ENCODE peak calls at places on chromosomes 16 and 17, in eight cellular contexts. E is psoas muscle; X is right lobe of liver; T is small intestine; D is body of pancreas; R is effector memory CD4-positive, alpha-beta T cell; V is CD4-positive, alpha-beta T cell; W is uterus. G is an unnamed sample.

GRCh38 chr16:85838876-85839585 is 39.5 kb downstream of the COX4I1 start:
- DNase-seq in E (no peak), X (peak), T (no peak), D (no peak), R (no peak), V (no peak), W (no peak), G (no peak)

GRCh38 chr17:31488264-31488981 is 96.9 kb downstream of the RAB11FIP4 start:
- DNase-seq in E (peak), X (peak), T (peak), D (peak), R (no peak), V (no peak), W (no peak), G (peak)

GRCh38 chr17:80782536-80783427 is 208.9 kb upstream of the CHMP6 start:
- DNase-seq in E (no peak), X (no peak), T (peak), D (no peak), R (peak), V (peak), W (no peak), G (no peak)

GRCh38 chr17:9783012-9783411 is 8.4 kb downstream of the DHRS7C start:
- DNase-seq in E (no peak), X (no peak), T (no peak), D (no peak), R (no peak), V (no peak), W (no peak), G (no peak)

GRCh38 chr16:78478267-78478821 is 378.9 kb downstream of the WWOX start:
- DNase-seq in E (no peak), X (no peak), T (no peak), D (no peak), R (no peak), V (peak), W (no peak), G (no peak)

GRCh38 chr16:86918637-86919036 is 340.3 kb downstream of the FOXL1 start:
- DNase-seq in E (no peak), X (no peak), T (peak), D (no peak), R (no peak), V (no peak), W (no peak), G (no peak)

GRCh38 chr16:67672739-67673662 is 6.4 kb downstream of the C16orf86 start:
- DNase-seq in E (peak), X (peak), T (peak), D (peak), R (peak), V (peak), W (no peak), G (peak)

GRCh38 chr16:54116126-54116525 is 170.5 kb downstream of the IRX3 start:
- DNase-seq in E (no peak), X (no peak), T (no peak), D (no peak), R (no peak), V (no peak), W (no peak), G (no peak)

GRCh38 chr16:85211247-85211910 is 99.1 kb upstream of the CIBAR2 start:
- DNase-seq in E (no peak), X (no peak), T (no peak), D (no peak), R (no peak), V (no peak), W (no peak), G (no peak)

GRCh38 chr17:44599298-44600175 is 42.3 kb downstream of the FZD2 start:
- DNase-seq in E (no peak), X (no peak), T (no peak), D (peak), R (no peak), V (no peak), W (peak), G (peak)

GRCh38 chr16:6926341-6926740 is 406.3 kb upstream of the RBFOX1 start:
- DNase-seq in E (no peak), X (no peak), T (no peak), D (no peak), R (no peak), V (no peak), W (no peak), G (no peak)

GRCh38 chr16:70685061-70685937 is 554 bp downstream of the MTSS2 start:
- DNase-seq in E (peak), X (peak), T (no peak), D (no peak), R (no peak), V (no peak), W (no peak), G (no peak)

GRCh38 chr16:22770866-22771265 is 43.1 kb upstream of the HS3ST2 start:
- DNase-seq in E (no peak), X (no peak), T (no peak), D (no peak), R (no peak), V (no peak), W (no peak), G (no peak)

GRCh38 chr17:82772026-82772425 is 20.2 kb downstream of the TBCD start:
- DNase-seq in E (peak), X (peak), T (peak), D (peak), R (no peak), V (no peak), W (no peak), G (no peak)

GRCh38 chr16:17598968-17599367 is 128.2 kb upstream of the XYLT1 start:
- DNase-seq in E (no peak), X (no peak), T (no peak), D (no peak), R (no peak), V (no peak), W (no peak), G (no peak)

GRCh38 chr17:65797809-65798208 is 236.4 kb upstream of the AXIN2 start:
- DNase-seq in E (no peak), X (no peak), T (no peak), D (no peak), R (peak), V (peak), W (no peak), G (no peak)

GRCh38 chr17:82324566-82325285 is 7.3 kb upstream of the CD7 start:
- DNase-seq in E (no peak), X (no peak), T (peak), D (no peak), R (no peak), V (no peak), W (no peak), G (no peak)

GRCh38 chr17:76469991-76470739 is 2.8 kb downstream of the AANAT start:
- DNase-seq in E (peak), X (no peak), T (no peak), D (no peak), R (no peak), V (no peak), W (no peak), G (no peak)

GRCh38 chr17:17921192-17922082 is 50.8 kb downstream of the TOM1L2 start:
- DNase-seq in E (no peak), X (no peak), T (no peak), D (no peak), R (no peak), V (no peak), W (peak), G (no peak)
- H3K27ac ChIP-seq in E (peak), X (no peak), T (no peak), D (peak), R (no peak), V (no peak), W (peak), G (peak)

GRCh38 chr16:8886593-8887437 is 4.7 kb downstream of the LITAFD start:
- DNase-seq in E (no peak), X (peak), T (no peak), D (no peak), R (no peak), V (no peak), W (no peak), G (no peak)

GRCh38 chr16:8888951-8889892 is 7.1 kb downstream of the LITAFD start:
- DNase-seq in E (no peak), X (peak), T (peak), D (no peak), R (no peak), V (no peak), W (no peak), G (no peak)

GRCh38 chr16:8887438-8887765 is 5.3 kb downstream of the LITAFD start:
- DNase-seq in E (no peak), X (peak), T (no peak), D (no peak), R (no peak), V (no peak), W (no peak), G (no peak)

GRCh38 chr16:8889893-8890548 is 7.9 kb downstream of the LITAFD start:
- DNase-seq in E (no peak), X (peak), T (no peak), D (no peak), R (no peak), V (no peak), W (no peak), G (no peak)

GRCh38 chr16:8887952-8888560 is 5.9 kb downstream of the LITAFD start:
- DNase-seq in E (peak), X (peak), T (no peak), D (peak), R (no peak), V (no peak), W (no peak), G (no peak)
- H3K27ac ChIP-seq in E (peak), X (no peak), T (no peak), D (no peak), R (no peak), V (no peak), W (no peak), G (no peak)

DNA sequence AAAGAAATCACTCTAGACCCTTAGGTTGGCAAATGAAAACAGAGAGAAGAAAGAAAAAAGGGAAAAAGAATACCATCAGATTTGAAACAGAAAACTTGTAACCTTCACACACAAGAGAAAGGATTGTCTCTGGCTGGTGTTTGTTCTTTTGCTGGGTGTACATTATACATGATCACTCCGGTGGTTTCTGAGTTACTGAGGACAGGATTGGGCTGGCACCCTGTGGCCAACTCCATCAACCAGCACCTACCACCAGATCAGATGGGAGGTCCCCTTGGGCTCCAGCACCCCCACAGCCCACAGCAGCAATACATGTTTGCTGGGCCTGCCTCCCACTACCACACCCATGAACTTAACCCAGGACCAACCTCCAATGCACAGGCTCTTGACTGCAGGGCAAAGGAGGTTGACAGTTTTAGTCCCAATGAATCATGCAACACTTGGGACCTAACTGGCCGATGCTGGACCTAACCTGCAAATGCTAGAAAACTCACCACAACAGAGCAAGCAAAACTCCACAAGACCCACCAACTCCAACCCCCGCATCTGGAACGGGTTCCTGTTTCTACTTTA is 308.3 kb downstream of the SOX9 start:
- DNase-seq in E (no peak), X (no peak), T (peak), D (no peak), R (no peak), V (no peak), W (no peak), G (no peak)
- H3K27ac ChIP-seq in E (no peak), X (no peak), T (peak), D (no peak), R (no peak), V (no peak), W (no peak), G (no peak)

GRCh38 chr17:1762906-1763829 is 1.3 kb downstream of the SERPINF1 start:
- DNase-seq in E (peak), X (peak), T (peak), D (no peak), R (no peak), V (peak), W (peak), G (no peak)
- H3K27ac ChIP-seq in E (peak), X (peak), T (peak), D (peak), R (peak), V (peak), W (peak), G (peak)

GRCh38 chr16:57757326-57757786 is 21.8 kb downstream of the KATNB1 start:
- DNase-seq in E (peak), X (peak), T (peak), D (peak), R (peak), V (peak), W (peak), G (peak)

GRCh38 chr16:57755061-57755684 is 19.6 kb downstream of the KATNB1 start:
- DNase-seq in E (peak), X (peak), T (no peak), D (no peak), R (no peak), V (no peak), W (no peak), G (no peak)

GRCh38 chr16:57754354-57755060 is 18.9 kb downstream of the KATNB1 start:
- DNase-seq in E (peak), X (no peak), T (no peak), D (no peak), R (no peak), V (no peak), W (no peak), G (no peak)

GRCh38 chr16:57756424-57757325 is 21.1 kb downstream of the KATNB1 start:
- DNase-seq in E (no peak), X (peak), T (no peak), D (no peak), R (no peak), V (no peak), W (no peak), G (no peak)

DNA sequence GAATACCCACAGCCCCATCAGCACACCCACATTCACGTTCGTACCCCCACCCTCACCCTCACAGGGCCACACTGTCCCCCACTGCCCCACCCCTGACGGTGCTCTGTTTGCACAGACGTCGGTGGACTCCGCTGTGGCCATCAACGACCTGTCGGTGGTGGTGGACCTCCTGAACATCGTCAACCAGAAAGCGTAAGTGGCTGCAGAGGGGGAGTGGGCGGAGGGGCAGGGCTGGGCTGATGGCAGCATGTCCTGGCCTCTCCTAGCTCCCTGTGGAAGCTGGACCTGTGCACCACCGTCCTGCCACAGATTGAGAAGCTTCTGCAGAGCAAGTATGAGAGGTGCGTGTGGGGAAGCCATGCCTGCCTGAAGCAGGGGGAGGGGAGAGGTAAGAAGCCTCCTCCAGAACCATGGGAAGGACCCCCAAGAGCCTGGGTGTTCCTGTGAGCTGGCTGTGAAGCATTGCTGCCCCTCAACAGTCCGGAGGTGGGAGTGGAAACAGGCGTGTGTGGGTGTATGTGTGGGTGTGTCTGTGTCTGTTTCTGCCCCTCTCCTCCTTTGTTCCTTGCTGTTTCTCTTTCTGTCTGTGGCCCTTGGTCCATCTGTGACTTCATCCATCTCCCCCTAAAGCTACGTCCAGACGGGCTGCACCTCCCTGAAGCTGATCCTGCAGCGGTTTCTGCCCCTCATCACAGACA is 20.3 kb downstream of the KATNB1 start:
- DNase-seq in E (no peak), X (peak), T (no peak), D (no peak), R (no peak), V (no peak), W (no peak), G (no peak)
- H3K27ac ChIP-seq in E (no peak), X (no peak), T (no peak), D (no peak), R (no peak), V (no peak), W (no peak), G (no peak)

GRCh38 chr17:953767-954166 is 25.8 kb downstream of the NXN start:
- DNase-seq in E (no peak), X (no peak), T (no peak), D (no peak), R (no peak), V (no peak), W (no peak), G (no peak)
- H3K27ac ChIP-seq in E (peak), X (no peak), T (no peak), D (no peak), R (no peak), V (no peak), W (peak), G (peak)

GRCh38 chr17:34663714-34664113 is 84.3 kb downstream of the TMEM132E start:
- DNase-seq in E (no peak), X (no peak), T (peak), D (no peak), R (no peak), V (no peak), W (no peak), G (no peak)
- H3K27ac ChIP-seq in E (no peak), X (no peak), T (peak), D (no peak), R (no peak), V (no peak), W (no peak), G (no peak)

GRCh38 chr17:67218385-67218950 is 26.5 kb downstream of the HELZ start:
- DNase-seq in E (no peak), X (no peak), T (no peak), D (no peak), R (no peak), V (no peak), W (no peak), G (no peak)

GRCh38 chr17:67212716-67213417 is 32.1 kb downstream of the HELZ start:
- DNase-seq in E (no peak), X (no peak), T (no peak), D (no peak), R (no peak), V (no peak), W (no peak), G (no peak)

GRCh38 chr17:67217446-67217845 is 27.6 kb downstream of the HELZ start:
- DNase-seq in E (no peak), X (no peak), T (no peak), D (no peak), R (no peak), V (no peak), W (no peak), G (no peak)

GRCh38 chr17:67216544-67217320 is 28.3 kb downstream of the HELZ start:
- DNase-seq in E (no peak), X (no peak), T (no peak), D (no peak), R (no peak), V (no peak), W (no peak), G (no peak)

DNA sequence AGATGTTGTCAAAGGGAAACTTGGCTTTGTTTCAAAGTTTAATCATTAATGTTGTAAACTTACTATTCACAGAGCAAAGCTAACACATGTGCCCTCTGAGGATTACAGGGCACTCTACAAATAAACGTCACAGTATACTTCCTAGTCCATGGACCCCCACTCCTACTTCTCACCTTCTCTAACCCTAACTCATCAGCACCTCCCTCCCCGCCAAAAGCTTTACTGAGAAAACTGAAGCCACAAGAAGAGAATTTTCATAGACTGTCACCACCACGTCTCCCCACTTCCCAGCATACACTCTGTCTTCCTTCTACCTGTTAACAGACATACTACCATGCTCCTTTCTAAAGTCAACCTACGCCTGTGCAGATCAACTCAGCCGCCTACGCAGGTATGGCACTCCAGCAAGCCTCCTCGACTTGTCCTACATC is 29.0 kb downstream of the HELZ start:
- DNase-seq in E (no peak), X (no peak), T (peak), D (no peak), R (no peak), V (no peak), W (no peak), G (no peak)
- H3K27ac ChIP-seq in E (no peak), X (peak), T (no peak), D (peak), R (no peak), V (no peak), W (no peak), G (no peak)

GRCh38 chr16:11613381-11614303 is 26.9 kb upstream of the LITAF start:
- DNase-seq in E (peak), X (peak), T (peak), D (no peak), R (no peak), V (no peak), W (no peak), G (peak)
- H3K27ac ChIP-seq in E (no peak), X (peak), T (peak), D (peak), R (no peak), V (no peak), W (no peak), G (no peak)